ENCODE peak calls at places on chromosomes 1 and 21, in eight cellular contexts. One of them, this sample, is unnamed.

GRCh38 chr1:24904731-24905354 is 25.2 kb downstream of the RUNX3 start:
- DNase-seq in bronchial epithelial cell: no peak
- DNase-seq in CD8-positive, alpha-beta memory T cell: no peak
- DNase-seq in GM23338: no peak
- DNase-seq in body of pancreas: no peak
- DNase-seq in lower leg skin: peak; percentile 61
- DNase-seq in cardiac fibroblast: no peak
- DNase-seq in epithelial cell of esophagus: no peak
- DNase-seq in this sample: no peak

GRCh38 chr1:48676822-48677221 is 99.9 kb downstream of the BEND5 start:
- DNase-seq in bronchial epithelial cell: no peak
- DNase-seq in cardiac fibroblast: no peak
- DNase-seq in CD8-positive, alpha-beta memory T cell: no peak
- DNase-seq in body of pancreas: no peak
- DNase-seq in GM23338: no peak
- DNase-seq in epithelial cell of esophagus: no peak
- DNase-seq in lower leg skin: no peak
- DNase-seq in this sample: no peak

GRCh38 chr21:33362044-33362555 is 37.3 kb downstream of the IFNAR1 start:
- DNase-seq in CD8-positive, alpha-beta memory T cell: peak; percentile 51
- DNase-seq in GM23338: peak; percentile 92
- DNase-seq in bronchial epithelial cell: peak; percentile 53
- DNase-seq in lower leg skin: peak; percentile 85
- DNase-seq in body of pancreas: peak; percentile 28
- DNase-seq in cardiac fibroblast: no peak
- DNase-seq in epithelial cell of esophagus: peak; percentile 26
- DNase-seq in this sample: peak; percentile 58

GRCh38 chr21:27225142-27225541 is 258.3 kb upstream of the ADAMTS5 start:
- DNase-seq in bronchial epithelial cell: no peak
- DNase-seq in epithelial cell of esophagus: no peak
- DNase-seq in body of pancreas: no peak
- DNase-seq in lower leg skin: no peak
- DNase-seq in cardiac fibroblast: peak; percentile 21
- DNase-seq in CD8-positive, alpha-beta memory T cell: no peak
- DNase-seq in GM23338: no peak
- DNase-seq in this sample: no peak

GRCh38 chr1:210246447-210246846 is 13.9 kb downstream of the SERTAD4 start:
- DNase-seq in bronchial epithelial cell: peak; percentile 53
- DNase-seq in CD8-positive, alpha-beta memory T cell: no peak
- DNase-seq in epithelial cell of esophagus: peak; percentile 44
- DNase-seq in cardiac fibroblast: peak; percentile 35
- DNase-seq in body of pancreas: no peak
- DNase-seq in lower leg skin: no peak
- DNase-seq in GM23338: no peak
- DNase-seq in this sample: no peak

GRCh38 chr1:205226868-205227583 is 720 bp upstream of the TMCC2 start:
- DNase-seq in body of pancreas: no peak
- DNase-seq in epithelial cell of esophagus: peak; percentile 96
- DNase-seq in CD8-positive, alpha-beta memory T cell: no peak
- DNase-seq in GM23338: no peak
- DNase-seq in bronchial epithelial cell: peak; percentile 97
- DNase-seq in cardiac fibroblast: peak; percentile 37
- DNase-seq in lower leg skin: peak; percentile 54
- DNase-seq in this sample: peak; percentile 28

GRCh38 chr1:165630629-165631402 is at the start of gene MGST3:
- DNase-seq in CD8-positive, alpha-beta memory T cell: peak; percentile 90
- DNase-seq in bronchial epithelial cell: peak; percentile 91
- DNase-seq in cardiac fibroblast: peak; percentile 96
- DNase-seq in body of pancreas: peak; percentile 98
- DNase-seq in lower leg skin: peak; percentile 98
- DNase-seq in GM23338: peak; percentile 99
- DNase-seq in epithelial cell of esophagus: peak; percentile 99
- DNase-seq in this sample: peak; percentile 98

GRCh38 chr1:159266832-159267231 is 35.3 kb upstream of the FCER1A start:
- DNase-seq in epithelial cell of esophagus: peak; percentile 41
- DNase-seq in cardiac fibroblast: no peak
- DNase-seq in CD8-positive, alpha-beta memory T cell: no peak
- DNase-seq in body of pancreas: no peak
- DNase-seq in lower leg skin: no peak
- DNase-seq in GM23338: no peak
- DNase-seq in bronchial epithelial cell: peak; percentile 22
- DNase-seq in this sample: no peak

GRCh38 chr1:45929257-45929687 is 125.9 kb downstream of the MAST2 start:
- DNase-seq in epithelial cell of esophagus: peak; percentile 7
- DNase-seq in bronchial epithelial cell: peak; percentile 67
- DNase-seq in lower leg skin: no peak
- DNase-seq in GM23338: peak; percentile 50
- DNase-seq in cardiac fibroblast: peak; percentile 50
- DNase-seq in body of pancreas: no peak
- DNase-seq in CD8-positive, alpha-beta memory T cell: no peak
- DNase-seq in this sample: no peak

GRCh38 chr1:15953791-15954201 is 22.1 kb downstream of the ZBTB17 start:
- DNase-seq in lower leg skin: peak; percentile 18
- DNase-seq in GM23338: peak; percentile 30
- DNase-seq in epithelial cell of esophagus: no peak
- DNase-seq in cardiac fibroblast: no peak
- DNase-seq in CD8-positive, alpha-beta memory T cell: no peak
- DNase-seq in bronchial epithelial cell: peak; percentile 22
- DNase-seq in body of pancreas: no peak
- DNase-seq in this sample: no peak

GRCh38 chr1:165532053-165532452 is 11.7 kb upstream of the LRRC52 start:
- DNase-seq in GM23338: no peak
- DNase-seq in body of pancreas: no peak
- DNase-seq in epithelial cell of esophagus: no peak
- DNase-seq in cardiac fibroblast: no peak
- DNase-seq in CD8-positive, alpha-beta memory T cell: no peak
- DNase-seq in lower leg skin: no peak
- DNase-seq in bronchial epithelial cell: no peak
- DNase-seq in this sample: no peak

GRCh38 chr1:164702216-164702615 is 143.2 kb downstream of the PBX1 start:
- DNase-seq in cardiac fibroblast: no peak
- DNase-seq in GM23338: no peak
- DNase-seq in bronchial epithelial cell: peak; percentile 58
- DNase-seq in body of pancreas: no peak
- DNase-seq in CD8-positive, alpha-beta memory T cell: no peak
- DNase-seq in lower leg skin: no peak
- DNase-seq in epithelial cell of esophagus: peak; percentile 42
- DNase-seq in this sample: no peak

GRCh38 chr1:169250022-169250421 is 117.6 kb downstream of the NME7 start:
- DNase-seq in lower leg skin: no peak
- DNase-seq in cardiac fibroblast: peak; percentile 17
- DNase-seq in body of pancreas: no peak
- DNase-seq in GM23338: no peak
- DNase-seq in CD8-positive, alpha-beta memory T cell: no peak
- DNase-seq in epithelial cell of esophagus: peak; percentile 24
- DNase-seq in bronchial epithelial cell: peak; percentile 31
- DNase-seq in this sample: no peak

GRCh38 chr1:36284517-36284916 is 21.7 kb upstream of the SH3D21 start:
- DNase-seq in epithelial cell of esophagus: no peak
- DNase-seq in lower leg skin: no peak
- DNase-seq in body of pancreas: no peak
- DNase-seq in bronchial epithelial cell: no peak
- DNase-seq in GM23338: no peak
- DNase-seq in CD8-positive, alpha-beta memory T cell: no peak
- DNase-seq in cardiac fibroblast: no peak
- DNase-seq in this sample: no peak

GRCh38 chr1:209505044-209505443 is 78.5 kb upstream of the CAMK1G start:
- DNase-seq in cardiac fibroblast: no peak
- DNase-seq in GM23338: no peak
- DNase-seq in bronchial epithelial cell: peak; percentile 95
- DNase-seq in epithelial cell of esophagus: peak; percentile 87
- DNase-seq in CD8-positive, alpha-beta memory T cell: no peak
- DNase-seq in body of pancreas: no peak
- DNase-seq in lower leg skin: no peak
- DNase-seq in this sample: no peak

GRCh38 chr1:40838045-40838979 is 23.9 kb downstream of the CITED4 start:
- DNase-seq in CD8-positive, alpha-beta memory T cell: no peak
- DNase-seq in body of pancreas: no peak
- DNase-seq in lower leg skin: no peak
- DNase-seq in cardiac fibroblast: no peak
- DNase-seq in epithelial cell of esophagus: no peak
- DNase-seq in bronchial epithelial cell: no peak
- DNase-seq in GM23338: peak; percentile 80
- DNase-seq in this sample: no peak

GRCh38 chr1:58874757-58875755 is 91.2 kb upstream of the JUN start:
- DNase-seq in bronchial epithelial cell: peak; percentile 51
- DNase-seq in GM23338: peak; percentile 84
- DNase-seq in epithelial cell of esophagus: no peak
- DNase-seq in lower leg skin: no peak
- DNase-seq in body of pancreas: peak; percentile 69
- DNase-seq in cardiac fibroblast: peak; percentile 90
- DNase-seq in CD8-positive, alpha-beta memory T cell: no peak
- DNase-seq in this sample: peak; percentile 43

GRCh38 chr1:234737915-234738314 is 127.9 kb upstream of the IRF2BP2 start:
- DNase-seq in cardiac fibroblast: no peak
- DNase-seq in bronchial epithelial cell: no peak
- DNase-seq in body of pancreas: no peak
- DNase-seq in lower leg skin: no peak
- DNase-seq in GM23338: peak; percentile 57
- DNase-seq in CD8-positive, alpha-beta memory T cell: no peak
- DNase-seq in epithelial cell of esophagus: no peak
- DNase-seq in this sample: no peak

GRCh38 chr1:248670003-248670402 is 14.7 kb upstream of the OR2T27 start:
- DNase-seq in GM23338: peak; percentile 20
- DNase-seq in CD8-positive, alpha-beta memory T cell: no peak
- DNase-seq in cardiac fibroblast: no peak
- DNase-seq in body of pancreas: no peak
- DNase-seq in lower leg skin: no peak
- DNase-seq in bronchial epithelial cell: no peak
- DNase-seq in epithelial cell of esophagus: no peak
- DNase-seq in this sample: no peak

GRCh38 chr1:203200059-203200553 is 13.6 kb upstream of the CHI3L1 start:
- DNase-seq in CD8-positive, alpha-beta memory T cell: no peak
- DNase-seq in bronchial epithelial cell: peak; percentile 86
- DNase-seq in GM23338: no peak
- DNase-seq in epithelial cell of esophagus: peak; percentile 88
- DNase-seq in body of pancreas: no peak
- DNase-seq in cardiac fibroblast: peak; percentile 97
- DNase-seq in lower leg skin: peak; percentile 65
- DNase-seq in this sample: no peak

GRCh38 chr21:15837603-15838002 is 107.8 kb downstream of the USP25 start:
- DNase-seq in epithelial cell of esophagus: peak; percentile 12
- DNase-seq in body of pancreas: no peak
- DNase-seq in GM23338: no peak
- DNase-seq in CD8-positive, alpha-beta memory T cell: no peak
- DNase-seq in cardiac fibroblast: peak; percentile 74
- DNase-seq in lower leg skin: no peak
- DNase-seq in bronchial epithelial cell: no peak
- DNase-seq in this sample: peak; percentile 21

DNA sequence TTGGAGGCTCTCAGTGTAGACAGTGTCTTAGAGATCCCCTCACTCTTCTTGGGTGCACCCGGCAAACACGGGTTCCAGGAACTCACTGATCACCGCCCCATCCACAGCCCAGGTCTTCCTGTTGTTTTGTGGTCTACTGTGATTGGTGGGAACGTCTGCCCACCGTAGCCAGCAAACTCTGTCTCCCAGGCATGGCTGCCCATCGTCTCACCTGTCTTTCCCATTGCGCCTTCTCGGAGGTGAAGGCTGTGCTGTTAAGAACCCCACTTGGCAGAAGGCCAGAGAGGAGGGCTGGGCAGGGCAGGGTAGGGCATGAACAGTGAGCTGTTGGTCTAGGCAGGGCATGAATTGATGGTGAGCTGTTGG is 14.1 kb upstream of the KCNA2 start:
- DNase-seq in body of pancreas: no peak
- DNase-seq in epithelial cell of esophagus: no peak
- DNase-seq in bronchial epithelial cell: no peak
- DNase-seq in lower leg skin: peak; percentile 77
- DNase-seq in cardiac fibroblast: no peak
- DNase-seq in CD8-positive, alpha-beta memory T cell: no peak
- DNase-seq in GM23338: no peak
- DNase-seq in this sample: peak; percentile 27
- H3K4me3 ChIP-seq in body of pancreas: no peak overlapping the region
- H3K4me3 ChIP-seq in epithelial cell of esophagus: no peak overlapping the region
- H3K4me3 ChIP-seq in bronchial epithelial cell: no peak overlapping the region
- H3K4me3 ChIP-seq in lower leg skin: no peak overlapping the region
- H3K4me3 ChIP-seq in cardiac fibroblast: no peak overlapping the region
- H3K4me3 ChIP-seq in CD8-positive, alpha-beta memory T cell: peak overlapping the region; percentile 70
- H3K4me3 ChIP-seq in GM23338: peak overlapping the region; percentile 54
- H3K4me3 ChIP-seq in this sample: no peak overlapping the region

GRCh38 chr21:45250272-45250671 is 37.4 kb downstream of the POFUT2 start:
- DNase-seq in bronchial epithelial cell: no peak
- DNase-seq in lower leg skin: no peak
- DNase-seq in cardiac fibroblast: no peak
- DNase-seq in GM23338: no peak
- DNase-seq in body of pancreas: no peak
- DNase-seq in CD8-positive, alpha-beta memory T cell: no peak
- DNase-seq in epithelial cell of esophagus: no peak
- DNase-seq in this sample: no peak

GRCh38 chr21:45248301-45248892 is 39.3 kb downstream of the POFUT2 start:
- DNase-seq in bronchial epithelial cell: no peak
- DNase-seq in body of pancreas: no peak
- DNase-seq in GM23338: no peak
- DNase-seq in cardiac fibroblast: no peak
- DNase-seq in epithelial cell of esophagus: no peak
- DNase-seq in CD8-positive, alpha-beta memory T cell: no peak
- DNase-seq in lower leg skin: no peak
- DNase-seq in this sample: no peak

GRCh38 chr21:45249626-45250025 is 38.1 kb downstream of the POFUT2 start:
- DNase-seq in body of pancreas: no peak
- DNase-seq in bronchial epithelial cell: no peak
- DNase-seq in CD8-positive, alpha-beta memory T cell: no peak
- DNase-seq in lower leg skin: no peak
- DNase-seq in cardiac fibroblast: no peak
- DNase-seq in GM23338: no peak
- DNase-seq in epithelial cell of esophagus: no peak
- DNase-seq in this sample: no peak

GRCh38 chr21:45250914-45251634 is 36.6 kb downstream of the POFUT2 start:
- DNase-seq in GM23338: no peak
- DNase-seq in lower leg skin: no peak
- DNase-seq in CD8-positive, alpha-beta memory T cell: no peak
- DNase-seq in bronchial epithelial cell: no peak
- DNase-seq in epithelial cell of esophagus: no peak
- DNase-seq in cardiac fibroblast: no peak
- DNase-seq in body of pancreas: no peak
- DNase-seq in this sample: no peak

GRCh38 chr21:45248893-45249381 is 38.8 kb downstream of the POFUT2 start:
- DNase-seq in body of pancreas: peak; percentile 35
- DNase-seq in cardiac fibroblast: peak; percentile 64
- DNase-seq in GM23338: peak; percentile 42
- DNase-seq in epithelial cell of esophagus: no peak
- DNase-seq in CD8-positive, alpha-beta memory T cell: no peak
- DNase-seq in bronchial epithelial cell: no peak
- DNase-seq in lower leg skin: no peak
- DNase-seq in this sample: no peak
- H3K4me3 ChIP-seq in body of pancreas: no peak overlapping the region
- H3K4me3 ChIP-seq in cardiac fibroblast: peak overlapping the region; percentile 40
- H3K4me3 ChIP-seq in GM23338: no peak overlapping the region
- H3K4me3 ChIP-seq in epithelial cell of esophagus: no peak overlapping the region
- H3K4me3 ChIP-seq in CD8-positive, alpha-beta memory T cell: no peak overlapping the region
- H3K4me3 ChIP-seq in bronchial epithelial cell: no peak overlapping the region
- H3K4me3 ChIP-seq in lower leg skin: no peak overlapping the region
- H3K4me3 ChIP-seq in this sample: no peak overlapping the region

GRCh38 chr1:207817778-207818751 is 66.2 kb downstream of the CD46 start:
- DNase-seq in bronchial epithelial cell: no peak
- DNase-seq in GM23338: no peak
- DNase-seq in cardiac fibroblast: no peak
- DNase-seq in body of pancreas: peak; percentile 62
- DNase-seq in epithelial cell of esophagus: no peak
- DNase-seq in CD8-positive, alpha-beta memory T cell: no peak
- DNase-seq in lower leg skin: peak; percentile 77
- DNase-seq in this sample: no peak
- H3K4me3 ChIP-seq in bronchial epithelial cell: no peak overlapping the region
- H3K4me3 ChIP-seq in GM23338: no peak overlapping the region
- H3K4me3 ChIP-seq in cardiac fibroblast: no peak overlapping the region
- H3K4me3 ChIP-seq in body of pancreas: no peak overlapping the region
- H3K4me3 ChIP-seq in epithelial cell of esophagus: no peak overlapping the region
- H3K4me3 ChIP-seq in CD8-positive, alpha-beta memory T cell: no peak overlapping the region
- H3K4me3 ChIP-seq in lower leg skin: no peak overlapping the region
- H3K4me3 ChIP-seq in this sample: no peak overlapping the region

GRCh38 chr1:79711001-79711431 is 704.5 kb upstream of the ADGRL4 start:
- DNase-seq in cardiac fibroblast: peak; percentile 68
- DNase-seq in bronchial epithelial cell: no peak
- DNase-seq in epithelial cell of esophagus: no peak
- DNase-seq in CD8-positive, alpha-beta memory T cell: no peak
- DNase-seq in body of pancreas: no peak
- DNase-seq in GM23338: no peak
- DNase-seq in lower leg skin: no peak
- DNase-seq in this sample: no peak
- H3K4me3 ChIP-seq in cardiac fibroblast: no peak overlapping the region
- H3K4me3 ChIP-seq in bronchial epithelial cell: no peak overlapping the region
- H3K4me3 ChIP-seq in epithelial cell of esophagus: no peak overlapping the region
- H3K4me3 ChIP-seq in CD8-positive, alpha-beta memory T cell: no peak overlapping the region
- H3K4me3 ChIP-seq in body of pancreas: no peak overlapping the region
- H3K4me3 ChIP-seq in GM23338: no peak overlapping the region
- H3K4me3 ChIP-seq in lower leg skin: no peak overlapping the region
- H3K4me3 ChIP-seq in this sample: no peak overlapping the region

This sample was measured in small intestine.